ENCODE peak calls at places on chromosomes 16 and 17, in six cellular contexts. A is neural progenitor cell, F is K562, Y is A549, Z is mucosa of descending colon, U is tibial nerve. C is an unnamed sample.

GRCh38 chr17:63295288-63295687 is 150.8 kb downstream of the CYB561 start:
- DNase-seq in A (peak), F (no peak), Y (no peak), Z (no peak), U (no peak), C (no peak)

GRCh38 chr16:11482946-11483748 is 103.6 kb downstream of the LITAF start:
- DNase-seq in A (no peak), F (no peak), Y (no peak), Z (no peak), U (no peak), C (no peak)

GRCh38 chr17:74770498-74771318 is 5.4 kb downstream of the NAT9 start:
- DNase-seq in A (peak), F (peak), Y (peak), Z (peak), U (peak), C (peak)

GRCh38 chr17:43599835-43600234 is 53.7 kb upstream of the ETV4 start:
- DNase-seq in A (no peak), F (no peak), Y (peak), Z (no peak), U (no peak), C (no peak)

GRCh38 chr16:83705856-83706255 is 101.9 kb upstream of the HSBP1 start:
- DNase-seq in A (no peak), F (no peak), Y (no peak), Z (no peak), U (no peak), C (no peak)

GRCh38 chr16:68013440-68013839 is 2.3 kb downstream of the DPEP2NB start:
- DNase-seq in A (no peak), F (no peak), Y (no peak), Z (no peak), U (no peak), C (no peak)

GRCh38 chr16:56281256-56281805 is 90.0 kb downstream of the GNAO1 start:
- DNase-seq in A (peak), F (peak), Y (no peak), Z (no peak), U (no peak), C (no peak)

GRCh38 chr17:45848868-45849535 is 4.3 kb downstream of the SPPL2C start:
- DNase-seq in A (no peak), F (no peak), Y (no peak), Z (peak), U (no peak), C (no peak)

GRCh38 chr16:69405757-69406156 is 18.7 kb upstream of the CYB5B start:
- DNase-seq in A (no peak), F (no peak), Y (no peak), Z (no peak), U (no peak), C (no peak)

GRCh38 chr16:11147033-11147848 is 108.8 kb downstream of the SOCS1 start:
- DNase-seq in A (no peak), F (no peak), Y (no peak), Z (no peak), U (no peak), C (no peak)

GRCh38 chr16:28166394-28167208 is 45.2 kb downstream of the XPO6 start:
- DNase-seq in A (no peak), F (no peak), Y (no peak), Z (no peak), U (no peak), C (peak)

GRCh38 chr17:44804301-44805061 is 25.6 kb downstream of the GJC1 start:
- DNase-seq in A (no peak), F (no peak), Y (no peak), Z (no peak), U (no peak), C (no peak)

GRCh38 chr17:76644995-76645394 is 1.4 kb upstream of the ST6GALNAC1 start:
- DNase-seq in A (no peak), F (no peak), Y (no peak), Z (no peak), U (no peak), C (no peak)

GRCh38 chr17:65530985-65531507 is 30.4 kb downstream of the AXIN2 start:
- DNase-seq in A (peak), F (no peak), Y (no peak), Z (no peak), U (no peak), C (no peak)

GRCh38 chr16:65889533-65889966 is 476.9 kb upstream of the CDH5 start:
- DNase-seq in A (no peak), F (no peak), Y (no peak), Z (no peak), U (no peak), C (no peak)

GRCh38 chr17:2688351-2689342 is 22.9 kb downstream of the CLUH start:
- DNase-seq in A (no peak), F (no peak), Y (no peak), Z (no peak), U (no peak), C (no peak)

GRCh38 chr16:951660-952301 is 19.0 kb downstream of the LMF1 start:
- DNase-seq in A (no peak), F (peak), Y (no peak), Z (no peak), U (no peak), C (no peak)

DNA sequence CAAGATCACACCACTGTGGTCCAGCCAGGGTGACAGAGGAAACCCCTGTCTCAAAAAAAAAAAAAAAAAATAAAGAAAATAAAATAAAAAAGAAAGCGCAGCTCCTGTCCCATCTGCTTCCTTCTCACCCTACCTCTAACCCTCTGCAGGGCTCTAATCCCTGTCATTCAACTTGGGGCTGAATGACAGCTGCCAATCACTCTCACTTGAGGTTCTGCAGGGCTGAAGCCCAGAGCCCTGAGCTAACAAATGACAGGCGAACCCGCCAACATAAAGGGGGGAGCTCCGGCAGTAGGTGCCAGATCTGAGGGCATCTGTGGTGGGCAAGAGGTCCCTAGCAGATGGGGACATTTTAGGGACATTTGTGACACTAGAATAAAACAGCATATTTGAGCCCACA is 44.3 kb downstream of the ENGASE start:
- DNase-seq in A (no peak), F (no peak), Y (no peak), Z (no peak), U (no peak), C (no peak)
- TF ChIP-seq CTCF in A (no peak), F (no peak), Y (no peak), Z (no peak), U (no peak), C (no peak)

DNA sequence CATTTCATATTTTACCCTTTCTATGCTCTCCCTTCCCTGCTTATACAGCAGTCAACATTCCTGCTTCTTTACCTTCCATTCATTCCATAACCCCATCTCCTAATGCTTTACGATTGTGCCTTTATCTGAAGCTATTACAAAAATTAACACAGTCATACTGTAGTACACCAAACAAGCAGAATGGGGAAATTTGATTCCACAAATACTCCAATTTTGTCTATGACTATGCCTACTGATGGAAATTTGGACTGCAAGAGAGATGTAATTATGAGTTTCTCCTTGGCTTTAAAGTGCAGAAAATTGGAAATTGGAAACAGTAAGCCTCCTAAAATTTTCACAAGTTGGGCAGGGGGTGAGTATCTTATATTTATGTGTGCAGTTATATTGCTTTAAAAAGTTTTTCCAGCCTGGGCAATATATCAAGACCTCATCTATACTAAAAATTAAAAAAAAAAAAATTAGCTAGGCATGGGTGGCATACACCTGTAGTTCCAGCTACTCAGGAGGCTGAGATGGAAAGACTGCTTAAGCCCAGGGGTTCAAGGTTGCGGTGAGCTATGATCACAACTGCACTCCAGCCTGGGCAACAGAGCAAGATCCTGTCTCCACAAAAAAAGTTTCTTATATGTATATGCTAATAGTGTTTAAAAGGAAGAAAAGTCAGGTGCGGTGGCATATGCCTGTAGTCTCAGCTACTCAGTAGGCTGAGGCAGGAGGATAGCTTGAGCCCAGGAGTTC is 3.0 kb downstream of the APPBP2 start:
- DNase-seq in A (no peak), F (no peak), Y (no peak), Z (no peak), U (no peak), C (no peak)
- H3K4me3 ChIP-seq in A (peak), F (no peak), Y (no peak), Z (no peak), U (no peak), C (no peak)

GRCh38 chr17:78349831-78350631 is 9.8 kb downstream of the SOCS3 start:
- DNase-seq in A (no peak), F (no peak), Y (no peak), Z (no peak), U (no peak), C (no peak)
- TF ChIP-seq CTCF in A (no peak), F (peak), Y (peak), Z (no peak), U (no peak), C (no peak)

DNA sequence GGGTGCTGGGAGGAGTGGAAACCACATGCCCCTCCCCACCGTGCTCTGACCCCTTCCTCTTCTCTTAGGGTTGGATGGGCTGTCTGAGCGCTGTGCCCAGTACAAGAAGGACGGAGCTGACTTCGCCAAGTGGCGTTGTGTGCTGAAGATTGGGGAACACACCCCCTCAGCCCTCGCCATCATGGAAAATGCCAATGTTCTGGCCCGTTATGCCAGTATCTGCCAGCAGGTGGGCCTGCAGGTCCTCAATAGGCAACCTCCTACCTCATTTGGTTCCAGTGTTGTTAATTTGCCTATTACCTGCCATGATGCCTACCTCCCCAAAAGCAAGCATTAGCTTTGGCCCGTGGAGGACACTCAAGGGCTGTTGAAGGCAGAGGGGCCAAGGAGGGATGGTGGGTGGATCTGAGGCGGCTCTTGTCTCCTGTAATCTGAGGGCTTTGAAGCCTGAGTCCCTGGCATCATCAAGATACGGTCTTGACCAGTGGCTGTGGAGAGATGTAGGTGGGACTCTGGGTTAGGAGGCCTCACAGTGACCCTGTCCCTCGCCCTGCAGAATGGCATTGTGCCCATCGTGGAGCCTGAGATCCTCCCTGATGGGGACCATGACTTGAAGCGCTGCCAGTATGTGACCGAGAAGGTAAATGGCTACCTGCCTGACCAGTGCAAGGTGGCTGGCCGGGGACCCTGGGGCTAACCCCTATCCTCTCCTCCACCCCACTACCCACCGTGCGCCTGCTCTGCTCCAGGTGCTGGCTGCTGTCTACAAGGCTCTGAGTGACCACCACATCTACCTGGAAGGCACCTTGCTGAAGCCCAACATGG is 3.4 kb downstream of the ALDOA start:
- DNase-seq in A (peak), F (no peak), Y (peak), Z (no peak), U (no peak), C (peak)
- H3K4me3 ChIP-seq in A (no peak), F (peak), Y (no peak), Z (no peak), U (no peak), C (no peak)

GRCh38 chr17:40348562-40349476 is 15.7 kb downstream of the GJD3 start:
- DNase-seq in A (no peak), F (no peak), Y (no peak), Z (no peak), U (no peak), C (no peak)

GRCh38 chr17:40346768-40347154 is 17.8 kb downstream of the GJD3 start:
- DNase-seq in A (no peak), F (no peak), Y (no peak), Z (no peak), U (no peak), C (no peak)

GRCh38 chr17:40349477-40350409 is 14.8 kb downstream of the GJD3 start:
- DNase-seq in A (no peak), F (no peak), Y (no peak), Z (no peak), U (no peak), C (no peak)

GRCh38 chr17:40347319-40348135 is 17.0 kb downstream of the GJD3 start:
- DNase-seq in A (no peak), F (no peak), Y (no peak), Z (no peak), U (no peak), C (no peak)

GRCh38 chr17:40348136-40348504 is 16.4 kb downstream of the GJD3 start:
- DNase-seq in A (no peak), F (no peak), Y (no peak), Z (no peak), U (no peak), C (no peak)
- TF ChIP-seq CTCF in A (no peak), F (no peak), Y (no peak), Z (no peak), U (no peak), C (no peak)

C was measured in GM12865.